ENCODE peak calls at places on chromosomes 2 and 18, in seven cellular contexts. One of them, this sample, is unnamed.
A peak's percentile ranks its signal among the peaks of the same experiment; 100 is the strongest.

GRCh38 chr2:215396595-215397313 is 39.1 kb downstream of the FN1 start:
- DNase-seq in progenitor cell of endocrine pancreas: no peak
- DNase-seq in pancreas: no peak
- DNase-seq in transverse colon: no peak
- DNase-seq in heart left ventricle: no peak
- DNase-seq in heart right ventricle: no peak
- DNase-seq in nephron progenitor cell: no peak
- DNase-seq in this sample: no peak

GRCh38 chr2:75403991-75404428 is 156.7 kb downstream of the EVA1A start:
- DNase-seq in nephron progenitor cell: peak; percentile 15
- DNase-seq in transverse colon: no peak
- DNase-seq in heart left ventricle: no peak
- DNase-seq in heart right ventricle: no peak
- DNase-seq in progenitor cell of endocrine pancreas: no peak
- DNase-seq in pancreas: no peak
- DNase-seq in this sample: no peak

GRCh38 chr2:52629531-52629930 is 1138.1 kb upstream of the CHAC2 start:
- DNase-seq in nephron progenitor cell: no peak
- DNase-seq in progenitor cell of endocrine pancreas: no peak
- DNase-seq in pancreas: no peak
- DNase-seq in heart right ventricle: no peak
- DNase-seq in heart left ventricle: no peak
- DNase-seq in transverse colon: no peak
- DNase-seq in this sample: no peak

GRCh38 chr18:60965856-60966255 is 367.4 kb upstream of the CDH20 start:
- DNase-seq in transverse colon: no peak
- DNase-seq in heart left ventricle: no peak
- DNase-seq in heart right ventricle: no peak
- DNase-seq in pancreas: no peak
- DNase-seq in nephron progenitor cell: no peak
- DNase-seq in progenitor cell of endocrine pancreas: no peak
- DNase-seq in this sample: no peak

GRCh38 chr2:202178342-202178958 is 59.9 kb downstream of the SUMO1 start:
- DNase-seq in pancreas: no peak
- DNase-seq in heart right ventricle: no peak
- DNase-seq in progenitor cell of endocrine pancreas: peak; percentile 41
- DNase-seq in transverse colon: peak; percentile 47
- DNase-seq in heart left ventricle: no peak
- DNase-seq in nephron progenitor cell: peak; percentile 69
- DNase-seq in this sample: no peak

GRCh38 chr2:208017721-208018120 is 7.6 kb downstream of the PLEKHM3 start:
- DNase-seq in nephron progenitor cell: no peak
- DNase-seq in pancreas: no peak
- DNase-seq in heart right ventricle: no peak
- DNase-seq in heart left ventricle: no peak
- DNase-seq in transverse colon: no peak
- DNase-seq in progenitor cell of endocrine pancreas: no peak
- DNase-seq in this sample: no peak

GRCh38 chr2:185227391-185227790 is 511.2 kb upstream of the FSIP2 start:
- DNase-seq in transverse colon: no peak
- DNase-seq in progenitor cell of endocrine pancreas: no peak
- DNase-seq in heart left ventricle: no peak
- DNase-seq in heart right ventricle: no peak
- DNase-seq in nephron progenitor cell: no peak
- DNase-seq in pancreas: no peak
- DNase-seq in this sample: no peak

GRCh38 chr2:235749121-235749780 is 255.4 kb downstream of the AGAP1 start:
- DNase-seq in heart left ventricle: no peak
- DNase-seq in nephron progenitor cell: no peak
- DNase-seq in pancreas: no peak
- DNase-seq in progenitor cell of endocrine pancreas: no peak
- DNase-seq in heart right ventricle: no peak
- DNase-seq in transverse colon: no peak
- DNase-seq in this sample: no peak

GRCh38 chr2:241897231-241897916 is 27.8 kb downstream of the RTP5 start:
- DNase-seq in pancreas: peak; percentile 22
- DNase-seq in transverse colon: no peak
- DNase-seq in heart right ventricle: no peak
- DNase-seq in heart left ventricle: peak; percentile 15
- DNase-seq in progenitor cell of endocrine pancreas: no peak
- DNase-seq in nephron progenitor cell: no peak
- DNase-seq in this sample: no peak

GRCh38 chr2:58710795-58711279 is 469.7 kb upstream of the FANCL start:
- DNase-seq in transverse colon: no peak
- DNase-seq in nephron progenitor cell: no peak
- DNase-seq in heart left ventricle: no peak
- DNase-seq in pancreas: no peak
- DNase-seq in heart right ventricle: peak; percentile 2
- DNase-seq in progenitor cell of endocrine pancreas: no peak
- DNase-seq in this sample: no peak

GRCh38 chr2:108385411-108386071 is 7.8 kb downstream of the SULT1C4 start:
- DNase-seq in heart right ventricle: no peak
- DNase-seq in progenitor cell of endocrine pancreas: no peak
- DNase-seq in transverse colon: no peak
- DNase-seq in heart left ventricle: no peak
- DNase-seq in nephron progenitor cell: no peak
- DNase-seq in pancreas: no peak
- DNase-seq in this sample: no peak

GRCh38 chr2:171836151-171836910 is 57.7 kb downstream of the SLC25A12 start:
- DNase-seq in pancreas: no peak
- DNase-seq in heart left ventricle: no peak
- DNase-seq in progenitor cell of endocrine pancreas: no peak
- DNase-seq in nephron progenitor cell: no peak
- DNase-seq in transverse colon: no peak
- DNase-seq in heart right ventricle: no peak
- DNase-seq in this sample: no peak

GRCh38 chr2:43080626-43081025 is 145.8 kb downstream of the ZFP36L2 start:
- DNase-seq in progenitor cell of endocrine pancreas: no peak
- DNase-seq in nephron progenitor cell: no peak
- DNase-seq in transverse colon: no peak
- DNase-seq in heart left ventricle: no peak
- DNase-seq in heart right ventricle: peak; percentile 35
- DNase-seq in pancreas: no peak
- DNase-seq in this sample: no peak

GRCh38 chr2:73896362-73897239 is 3.8 kb downstream of the ACTG2 start:
- DNase-seq in pancreas: no peak
- DNase-seq in heart left ventricle: no peak
- DNase-seq in nephron progenitor cell: no peak
- DNase-seq in heart right ventricle: no peak
- DNase-seq in transverse colon: no peak
- DNase-seq in progenitor cell of endocrine pancreas: no peak
- DNase-seq in this sample: no peak

GRCh38 chr2:75064691-75065396 is 106.4 kb downstream of the POLE4 start:
- DNase-seq in transverse colon: peak; percentile 55
- DNase-seq in progenitor cell of endocrine pancreas: peak; percentile 50
- DNase-seq in pancreas: peak; percentile 61
- DNase-seq in heart left ventricle: peak; percentile 64
- DNase-seq in heart right ventricle: peak; percentile 45
- DNase-seq in nephron progenitor cell: peak; percentile 73
- DNase-seq in this sample: peak; percentile 42

GRCh38 chr2:131154071-131154531 is 49.0 kb downstream of the PLEKHB2 start:
- DNase-seq in heart left ventricle: peak; percentile 74
- DNase-seq in heart right ventricle: peak; percentile 46
- DNase-seq in progenitor cell of endocrine pancreas: peak; percentile 60
- DNase-seq in transverse colon: peak; percentile 54
- DNase-seq in nephron progenitor cell: peak; percentile 74
- DNase-seq in pancreas: peak; percentile 53
- DNase-seq in this sample: peak; percentile 49

GRCh38 chr2:134468093-134468640 is 214.3 kb downstream of the MGAT5 start:
- DNase-seq in nephron progenitor cell: no peak
- DNase-seq in heart left ventricle: peak; percentile 30
- DNase-seq in heart right ventricle: no peak
- DNase-seq in transverse colon: no peak
- DNase-seq in progenitor cell of endocrine pancreas: no peak
- DNase-seq in pancreas: no peak
- DNase-seq in this sample: no peak

GRCh38 chr2:29015701-29016470 is 34.8 kb downstream of the TOGARAM2 start:
- DNase-seq in progenitor cell of endocrine pancreas: no peak
- DNase-seq in heart left ventricle: peak; percentile 74
- DNase-seq in transverse colon: no peak
- DNase-seq in pancreas: no peak
- DNase-seq in heart right ventricle: peak; percentile 77
- DNase-seq in nephron progenitor cell: no peak
- DNase-seq in this sample: no peak

GRCh38 chr2:111662039-111662740 is 221.8 kb downstream of the ANAPC1 start:
- DNase-seq in pancreas: no peak
- DNase-seq in nephron progenitor cell: no peak
- DNase-seq in heart left ventricle: no peak
- DNase-seq in heart right ventricle: no peak
- DNase-seq in progenitor cell of endocrine pancreas: no peak
- DNase-seq in transverse colon: no peak
- DNase-seq in this sample: no peak

GRCh38 chr2:240469239-240469636 is 33.8 kb downstream of the GPC1 start:
- DNase-seq in transverse colon: no peak
- DNase-seq in nephron progenitor cell: no peak
- DNase-seq in progenitor cell of endocrine pancreas: peak; percentile 8
- DNase-seq in pancreas: peak; percentile 15
- DNase-seq in heart left ventricle: peak; percentile 37
- DNase-seq in heart right ventricle: no peak
- DNase-seq in this sample: no peak

GRCh38 chr2:38146302-38146916 is 70.5 kb upstream of the CYP1B1 start:
- DNase-seq in pancreas: no peak
- DNase-seq in transverse colon: peak; percentile 18
- DNase-seq in progenitor cell of endocrine pancreas: no peak
- DNase-seq in heart left ventricle: peak; percentile 61
- DNase-seq in nephron progenitor cell: peak; percentile 10
- DNase-seq in heart right ventricle: peak; percentile 17
- DNase-seq in this sample: no peak

GRCh38 chr2:10552220-10552870 is 104.2 kb upstream of the ODC1 start:
- DNase-seq in heart right ventricle: no peak
- DNase-seq in pancreas: no peak
- DNase-seq in nephron progenitor cell: no peak
- DNase-seq in progenitor cell of endocrine pancreas: no peak
- DNase-seq in transverse colon: no peak
- DNase-seq in heart left ventricle: no peak
- DNase-seq in this sample: no peak

GRCh38 chr2:55923091-55923977 is at the start of gene EFEMP1:
- DNase-seq in heart right ventricle: peak; percentile 64
- DNase-seq in pancreas: peak; percentile 62
- DNase-seq in nephron progenitor cell: peak; percentile 85
- DNase-seq in progenitor cell of endocrine pancreas: peak; percentile 65
- DNase-seq in transverse colon: peak; percentile 19
- DNase-seq in heart left ventricle: peak; percentile 78
- DNase-seq in this sample: no peak

GRCh38 chr18:63237911-63238710 is 81.5 kb downstream of the BCL2 start:
- DNase-seq in pancreas: peak; percentile 34
- DNase-seq in progenitor cell of endocrine pancreas: no peak
- DNase-seq in nephron progenitor cell: peak; percentile 54
- DNase-seq in heart left ventricle: no peak
- DNase-seq in transverse colon: peak; percentile 35
- DNase-seq in heart right ventricle: no peak
- DNase-seq in this sample: no peak

GRCh38 chr2:182300603-182301002 is 126.2 kb downstream of the PDE1A start:
- DNase-seq in heart right ventricle: no peak
- DNase-seq in pancreas: no peak
- DNase-seq in transverse colon: no peak
- DNase-seq in progenitor cell of endocrine pancreas: no peak
- DNase-seq in heart left ventricle: no peak
- DNase-seq in nephron progenitor cell: no peak
- DNase-seq in this sample: no peak

GRCh38 chr2:136384541-136385303 is 266.8 kb upstream of the CXCR4 start:
- DNase-seq in heart left ventricle: no peak
- DNase-seq in pancreas: no peak
- DNase-seq in nephron progenitor cell: peak; percentile 37
- DNase-seq in progenitor cell of endocrine pancreas: no peak
- DNase-seq in heart right ventricle: no peak
- DNase-seq in transverse colon: peak; percentile 26
- DNase-seq in this sample: no peak

GRCh38 chr18:55877321-55877720 is 289.3 kb upstream of the TCF4 start:
- DNase-seq in transverse colon: no peak
- DNase-seq in nephron progenitor cell: no peak
- DNase-seq in progenitor cell of endocrine pancreas: no peak
- DNase-seq in heart right ventricle: no peak
- DNase-seq in heart left ventricle: no peak
- DNase-seq in pancreas: no peak
- DNase-seq in this sample: no peak

GRCh38 chr2:235187806-235188205 is 236.0 kb downstream of the SH3BP4 start:
- DNase-seq in heart right ventricle: no peak
- DNase-seq in nephron progenitor cell: no peak
- DNase-seq in progenitor cell of endocrine pancreas: no peak
- DNase-seq in heart left ventricle: no peak
- DNase-seq in pancreas: no peak
- DNase-seq in transverse colon: no peak
- DNase-seq in this sample: no peak

GRCh38 chr2:70890469-70891065 is 45.1 kb upstream of the ATP6V1B1 start:
- DNase-seq in transverse colon: no peak
- DNase-seq in heart right ventricle: no peak
- DNase-seq in heart left ventricle: no peak
- DNase-seq in progenitor cell of endocrine pancreas: no peak
- DNase-seq in pancreas: no peak
- DNase-seq in nephron progenitor cell: no peak
- DNase-seq in this sample: no peak
- TF ChIP-seq CTCF in transverse colon: no peak
- TF ChIP-seq CTCF in heart right ventricle: no peak
- TF ChIP-seq CTCF in heart left ventricle: no peak
- TF ChIP-seq CTCF in progenitor cell of endocrine pancreas: no peak
- TF ChIP-seq CTCF in pancreas: no peak
- TF ChIP-seq CTCF in nephron progenitor cell: no peak
- TF ChIP-seq CTCF in this sample: no peak

GRCh38 chr2:14451312-14451711 is 181.2 kb upstream of the LRATD1 start:
- DNase-seq in pancreas: no peak
- DNase-seq in progenitor cell of endocrine pancreas: no peak
- DNase-seq in nephron progenitor cell: no peak
- DNase-seq in heart left ventricle: no peak
- DNase-seq in heart right ventricle: no peak
- DNase-seq in transverse colon: no peak
- DNase-seq in this sample: no peak
- TF ChIP-seq CTCF in pancreas: no peak
- TF ChIP-seq CTCF in progenitor cell of endocrine pancreas: no peak
- TF ChIP-seq CTCF in nephron progenitor cell: no peak
- TF ChIP-seq CTCF in heart left ventricle: no peak
- TF ChIP-seq CTCF in heart right ventricle: no peak
- TF ChIP-seq CTCF in transverse colon: peak; percentile 10
- TF ChIP-seq CTCF in this sample: no peak

GRCh38 chr2:227125506-227125905 is 38.5 kb downstream of the COL4A4 start:
- DNase-seq in heart left ventricle: no peak
- DNase-seq in progenitor cell of endocrine pancreas: no peak
- DNase-seq in transverse colon: no peak
- DNase-seq in nephron progenitor cell: peak; percentile 22
- DNase-seq in pancreas: no peak
- DNase-seq in heart right ventricle: no peak
- DNase-seq in this sample: no peak
- TF ChIP-seq CTCF in heart left ventricle: no peak
- TF ChIP-seq CTCF in progenitor cell of endocrine pancreas: no peak
- TF ChIP-seq CTCF in transverse colon: no peak
- TF ChIP-seq CTCF in nephron progenitor cell: no peak
- TF ChIP-seq CTCF in pancreas: no peak
- TF ChIP-seq CTCF in heart right ventricle: no peak
- TF ChIP-seq CTCF in this sample: no peak

DNA sequence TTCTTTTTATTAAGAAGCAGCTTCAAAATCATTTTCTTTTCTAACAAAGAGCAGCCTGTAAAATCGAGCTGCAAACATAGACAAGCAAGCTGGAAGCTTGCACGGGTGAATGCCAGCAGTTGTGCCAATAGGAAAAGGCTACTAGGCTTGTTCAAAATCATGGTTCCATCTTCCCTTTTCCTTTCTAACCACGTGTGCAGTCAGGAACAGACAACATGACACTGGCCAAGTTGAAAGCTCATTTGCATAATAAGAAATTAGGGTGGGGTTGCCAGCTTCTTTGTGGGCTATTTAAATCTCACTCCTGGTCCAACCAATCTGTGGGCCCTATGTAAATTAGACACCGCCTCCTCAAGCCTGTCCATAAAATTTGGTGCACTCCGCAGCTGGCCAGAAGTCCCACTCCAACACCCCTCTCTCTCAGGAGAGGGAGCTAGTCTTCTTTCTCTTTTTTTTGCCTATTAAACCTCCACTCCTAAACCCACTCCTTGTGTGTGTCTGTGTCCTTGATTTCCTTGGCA is 1948.4 kb upstream of the PIK3C3 start:
- DNase-seq in pancreas: no peak
- DNase-seq in heart right ventricle: no peak
- DNase-seq in transverse colon: no peak
- DNase-seq in nephron progenitor cell: no peak
- DNase-seq in heart left ventricle: no peak
- DNase-seq in progenitor cell of endocrine pancreas: no peak
- DNase-seq in this sample: no peak
- TF ChIP-seq CTCF in pancreas: no peak
- TF ChIP-seq CTCF in heart right ventricle: no peak
- TF ChIP-seq CTCF in transverse colon: no peak
- TF ChIP-seq CTCF in nephron progenitor cell: no peak
- TF ChIP-seq CTCF in heart left ventricle: no peak
- TF ChIP-seq CTCF in progenitor cell of endocrine pancreas: no peak
- TF ChIP-seq CTCF in this sample: no peak